ENCODE peak calls at places on chromosome 19, in ten cellular contexts. X is natural killer cell, F is tibial nerve, O is fibroblast of mammary gland, U is esophagus squamous epithelium, E is GM06990, D is chondrocyte, R is kidney, J is HFFc6, H is foreskin fibroblast. V is an unnamed sample.

GRCh38 chr19:10501971-10502523 is 1.1 kb downstream of the KEAP1 start:
- DNase-seq in U (no peak), E (peak; percentile 74), H (peak; percentile 29), O (no peak), D (no peak), F (peak; percentile 53), X (no peak), R (peak; percentile 91), J (no peak), V (peak; percentile 75)

GRCh38 chr19:14385492-14385891 is 4.2 kb downstream of the ADGRE5 start:
- DNase-seq in X (peak; percentile 51), H (no peak), J (no peak), R (no peak), F (no peak), D (no peak), E (peak; percentile 58), U (no peak), O (no peak), V (no peak)

GRCh38 chr19:37817180-37817911 is 38.0 kb upstream of the ZNF573 start:
- DNase-seq in J (no peak), H (peak; percentile 26), R (peak; percentile 95), F (peak; percentile 43), O (peak; percentile 50), D (no peak), X (peak; percentile 29), E (peak; percentile 20), U (no peak), V (no peak)

GRCh38 chr19:54190942-54191670 is at the start of gene TSEN34:
- DNase-seq in H (peak; percentile 80), O (peak; percentile 70), X (peak; percentile 91), J (peak; percentile 60), F (peak; percentile 71), E (peak; percentile 96), R (no peak), D (peak; percentile 96), U (no peak), V (peak; percentile 89)

GRCh38 chr19:35868172-35868822 is at the start of gene APLP1:
- DNase-seq in D (no peak), E (peak; percentile 61), U (no peak), J (peak; percentile 13), X (peak; percentile 49), H (peak; percentile 28), R (peak; percentile 87), O (no peak), F (no peak), V (peak; percentile 85)

GRCh38 chr19:34363094-34363493 is 1.9 kb upstream of the GPI start:
- DNase-seq in J (no peak), D (no peak), X (no peak), R (no peak), F (no peak), U (no peak), E (no peak), H (no peak), O (no peak), V (no peak)

GRCh38 chr19:33747273-33747672 is 49.4 kb upstream of the KCTD15 start:
- DNase-seq in J (no peak), O (no peak), R (no peak), E (no peak), X (no peak), U (no peak), D (no peak), F (no peak), H (no peak), V (no peak)

GRCh38 chr19:38285567-38285966 is 18.5 kb upstream of the C19orf33 start:
- DNase-seq in X (no peak), J (peak; percentile 72), O (peak; percentile 72), H (peak; percentile 51), U (no peak), D (no peak), E (no peak), F (no peak), R (no peak), V (no peak)

GRCh38 chr19:46904114-46905060 is 43.6 kb downstream of the ARHGAP35 start:
- DNase-seq in H (peak; percentile 77), J (peak; percentile 78), U (no peak), E (no peak), D (no peak), F (no peak), R (peak; percentile 87), X (no peak), O (peak; percentile 63), V (no peak)

GRCh38 chr19:4578552-4579248 is 19.2 kb upstream of the SEMA6B start:
- DNase-seq in J (no peak), X (no peak), R (peak; percentile 56), O (no peak), F (no peak), D (peak; percentile 86), U (no peak), H (no peak), E (no peak), V (no peak)

GRCh38 chr19:29084266-29084665 is 128.7 kb downstream of the UQCRFS1 start:
- DNase-seq in H (no peak), J (peak; percentile 22), O (peak; percentile 31), D (no peak), X (no peak), E (no peak), R (no peak), F (no peak), U (no peak), V (no peak)

DNA sequence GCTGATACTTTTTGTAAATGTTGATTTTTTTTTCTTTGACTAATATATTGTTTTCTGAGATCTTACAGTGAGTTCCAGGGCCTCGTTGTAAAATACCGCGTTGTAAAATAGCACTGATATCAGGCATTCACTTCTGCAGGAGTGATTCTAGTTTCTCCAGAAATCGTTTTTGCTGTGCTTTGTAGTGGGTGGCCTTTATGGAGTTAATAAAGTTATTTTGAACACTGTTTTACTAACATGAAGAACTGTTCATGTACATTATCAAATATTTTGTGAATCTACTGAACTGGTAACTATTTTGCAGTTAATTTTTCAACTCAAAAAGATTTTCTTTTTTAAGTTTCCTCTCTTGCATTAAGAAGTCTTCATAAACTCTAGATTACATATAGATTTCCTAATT is 985 bp upstream of the ZNF266 start:
- DNase-seq in J (no peak), E (no peak), U (no peak), F (no peak), H (no peak), X (no peak), D (no peak), R (no peak), O (no peak), V (no peak)
- TF ChIP-seq CTCF in J (no peak), E (no peak), U (no peak), F (no peak), H (no peak), X (no peak), D (no peak), R (no peak), O (no peak), V (no peak)

GRCh38 chr19:6409346-6409745 is 15.3 kb downstream of the KHSRP start:
- DNase-seq in E (no peak), H (no peak), J (no peak), F (no peak), X (no peak), O (no peak), R (no peak), D (no peak), U (no peak), V (no peak)
- TF ChIP-seq CTCF in E (no peak), H (no peak), J (no peak), F (no peak), X (no peak), O (no peak), R (no peak), D (no peak), U (no peak), V (no peak)

GRCh38 chr19:51108805-51109146 is 567 bp upstream of the CTU1 start:
- DNase-seq in J (no peak), O (no peak), E (no peak), H (no peak), R (no peak), F (no peak), X (no peak), D (no peak), U (no peak), V (no peak)

GRCh38 chr19:51107406-51108065 is 673 bp downstream of the CTU1 start:
- DNase-seq in O (peak; percentile 36), F (peak; percentile 8), R (no peak), H (peak; percentile 21), E (no peak), D (no peak), X (no peak), U (no peak), J (peak; percentile 26), V (no peak)

GRCh38 chr19:51110666-51110971 is 2.4 kb upstream of the CTU1 start:
- DNase-seq in J (no peak), U (no peak), H (no peak), R (peak; percentile 1), F (no peak), E (no peak), X (no peak), D (no peak), O (no peak), V (no peak)

GRCh38 chr19:51111606-51112005 is 3.4 kb upstream of the CTU1 start:
- DNase-seq in O (no peak), F (no peak), E (no peak), H (no peak), J (no peak), U (no peak), X (no peak), D (peak; percentile 61), R (peak; percentile 44), V (no peak)

DNA sequence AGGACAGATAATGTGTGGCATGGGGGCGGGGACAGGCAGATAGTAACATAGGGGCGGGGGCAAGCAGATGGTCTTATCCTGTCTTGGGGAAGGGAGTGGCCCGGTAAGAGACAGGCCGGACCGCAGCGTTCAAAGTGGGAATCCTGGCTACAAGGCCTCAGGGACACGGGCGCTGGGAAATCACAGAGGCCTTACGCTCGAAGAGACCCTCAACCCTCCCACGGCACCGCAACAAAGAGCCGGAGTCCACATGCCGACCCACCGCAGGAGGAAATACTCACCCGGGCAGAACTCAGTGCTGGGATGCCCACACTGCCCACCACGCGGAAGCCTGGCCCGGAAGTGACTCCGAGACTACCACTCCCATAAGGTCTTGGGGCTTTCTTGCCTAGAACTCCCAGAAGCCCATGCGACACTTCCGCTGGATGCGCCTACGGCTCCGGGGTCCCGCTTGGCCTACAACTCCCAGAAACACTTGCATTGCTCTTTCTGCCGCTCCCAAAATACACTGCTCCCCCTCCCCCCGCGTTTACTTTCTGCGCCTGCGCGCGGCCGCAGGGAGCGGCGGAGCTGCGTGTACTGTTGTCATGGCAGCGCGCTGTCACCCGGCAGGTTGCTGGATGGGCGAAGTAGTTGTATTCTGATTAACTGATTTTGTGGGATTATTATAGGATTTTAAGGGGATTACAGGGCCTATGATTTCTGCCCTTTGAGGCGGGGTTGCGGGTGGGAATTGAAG is at the start of gene CTU1:
- DNase-seq in U (peak; percentile 95), H (peak; percentile 99), R (peak; percentile 99), X (peak; percentile 94), O (peak; percentile 99), F (peak; percentile 97), J (peak; percentile 99), E (peak; percentile 99), D (peak; percentile 99), V (peak; percentile 97)
- TF ChIP-seq CTCF in U (no peak), H (no peak), R (no peak), X (no peak), O (no peak), F (no peak), J (no peak), E (no peak), D (peak; percentile 29), V (no peak)

DNA sequence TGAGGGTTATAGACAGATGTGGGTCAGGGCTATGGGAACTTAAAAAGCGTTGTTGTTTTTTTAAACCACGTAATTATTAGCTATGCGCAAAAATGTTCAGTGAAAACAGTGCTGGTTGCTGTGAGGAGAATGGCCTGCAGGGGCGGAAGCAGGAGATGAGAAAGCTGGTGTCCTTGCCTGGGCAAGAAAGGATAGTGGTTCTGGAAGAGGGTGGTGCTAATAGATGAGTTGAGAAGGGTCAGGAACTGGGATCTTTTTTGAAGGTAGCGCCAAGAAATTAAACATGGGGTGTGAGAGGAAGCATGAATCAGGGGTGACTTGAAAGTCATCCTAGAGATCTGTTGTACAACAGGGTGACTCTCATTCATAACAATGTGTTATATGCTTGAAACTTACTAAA is 4.8 kb upstream of the SMG9 start:
- DNase-seq in R (no peak), H (peak; percentile 84), J (peak; percentile 79), D (no peak), F (no peak), U (no peak), E (no peak), O (peak; percentile 88), X (no peak), V (no peak)
- TF ChIP-seq CTCF in R (no peak), H (peak; percentile 60), J (peak; percentile 71), D (peak; percentile 77), F (no peak), U (no peak), E (peak; percentile 55), O (peak; percentile 68), X (no peak), V (no peak)